ENCODE peak calls at places on chromosomes 3 and 15, in eight cellular contexts. R is CD8-positive, alpha-beta T cell; E is tibial artery; F is endothelial cell of umbilical vein; I is lower lobe of right lung; N is esophagus squamous epithelium; U is brain microvascular endothelial cell; A is sigmoid colon. S is an unnamed sample.
A peak's percentile ranks its signal among the peaks of the same experiment; 100 is the strongest.

GRCh38 chr15:55800216-55800615 is 57.3 kb upstream of the PRTG start:
- DNase-seq in R (no peak), E (no peak), F (no peak), I (no peak), N (no peak), U (no peak), A (no peak), S (no peak)

GRCh38 chr3:101635954-101636798 is 40.8 kb downstream of the ZBTB11 start:
- DNase-seq in R (peak; percentile 57), E (no peak), F (peak; percentile 60), I (peak; percentile 59), N (no peak), U (peak; percentile 37), A (no peak), S (no peak)

GRCh38 chr15:67707520-67708283 is 117.6 kb upstream of the SKOR1 start:
- DNase-seq in R (no peak), E (no peak), F (no peak), I (no peak), N (no peak), U (no peak), A (no peak), S (no peak)

GRCh38 chr15:34437687-34438086 is at the start of gene GOLGA8A:
- DNase-seq in R (peak; percentile 74), E (peak; percentile 57), F (peak; percentile 81), I (peak; percentile 77), N (no peak), U (peak; percentile 57), A (no peak), S (peak; percentile 31)

GRCh38 chr3:152026033-152026556 is 152.7 kb downstream of the SUCNR1 start:
- DNase-seq in R (no peak), E (no peak), F (peak; percentile 95), I (no peak), N (no peak), U (peak; percentile 58), A (no peak), S (no peak)

GRCh38 chr3:125140011-125140813 is 72.3 kb downstream of the SLC12A8 start:
- DNase-seq in R (no peak), E (no peak), F (no peak), I (no peak), N (no peak), U (peak; percentile 70), A (no peak), S (no peak)

GRCh38 chr3:34783881-34784280 is 855.4 kb upstream of the ARPP21 start:
- DNase-seq in R (no peak), E (no peak), F (no peak), I (no peak), N (no peak), U (peak; percentile 24), A (no peak), S (no peak)

GRCh38 chr3:71304684-71305083 is 278.8 kb downstream of the FOXP1 start:
- DNase-seq in R (no peak), E (peak; percentile 29), F (peak; percentile 86), I (no peak), N (no peak), U (peak; percentile 72), A (no peak), S (no peak)

GRCh38 chr3:13801361-13802214 is 78.3 kb downstream of the WNT7A start:
- DNase-seq in R (no peak), E (no peak), F (no peak), I (no peak), N (no peak), U (no peak), A (no peak), S (no peak)

GRCh38 chr15:55909036-55909811 is 84.2 kb downstream of the NEDD4 start:
- DNase-seq in R (no peak), E (no peak), F (no peak), I (no peak), N (no peak), U (peak; percentile 34), A (no peak), S (no peak)

GRCh38 chr15:68683551-68683950 is 104.8 kb downstream of the CORO2B start:
- DNase-seq in R (no peak), E (no peak), F (no peak), I (no peak), N (no peak), U (no peak), A (peak; percentile 20), S (no peak)

GRCh38 chr15:39455502-39455991 is 125.3 kb upstream of the THBS1 start:
- DNase-seq in R (no peak), E (no peak), F (no peak), I (no peak), N (no peak), U (peak; percentile 77), A (no peak), S (no peak)

GRCh38 chr3:143897558-143898305 is 49.5 kb upstream of the SLC9A9 start:
- DNase-seq in R (no peak), E (no peak), F (peak; percentile 24), I (no peak), N (no peak), U (peak; percentile 54), A (no peak), S (no peak)

GRCh38 chr15:78077053-78077859 is at the start of gene TBC1D2B:
- DNase-seq in R (peak; percentile 60), E (peak; percentile 55), F (peak; percentile 51), I (peak; percentile 80), N (no peak), U (no peak), A (peak; percentile 82), S (no peak)

GRCh38 chr15:42172475-42172874 is 16.0 kb upstream of the PLA2G4F start:
- DNase-seq in R (no peak), E (no peak), F (peak; percentile 34), I (no peak), N (no peak), U (no peak), A (no peak), S (no peak)

GRCh38 chr15:69034352-69034751 is 19.9 kb downstream of the NOX5 start:
- DNase-seq in R (no peak), E (no peak), F (no peak), I (no peak), N (no peak), U (peak; percentile 62), A (no peak), S (no peak)

GRCh38 chr3:43161684-43162512 is 56.0 kb upstream of the POMGNT2 start:
- DNase-seq in R (no peak), E (no peak), F (peak; percentile 86), I (no peak), N (no peak), U (peak; percentile 42), A (no peak), S (no peak)

GRCh38 chr15:78830514-78831228 is 19.4 kb upstream of the ADAMTS7 start:
- DNase-seq in R (no peak), E (no peak), F (no peak), I (peak; percentile 41), N (no peak), U (no peak), A (no peak), S (no peak)

GRCh38 chr15:74397239-74398068 is 30.0 kb upstream of the CYP11A1 start:
- DNase-seq in R (no peak), E (no peak), F (no peak), I (no peak), N (no peak), U (no peak), A (no peak), S (no peak)
- H3K4me3 ChIP-seq in R (no peak overlapping the region), E (no peak overlapping the region), F (no peak overlapping the region), I (no peak overlapping the region), N (no peak overlapping the region), U (no peak overlapping the region), A (no peak overlapping the region), S (no peak overlapping the region)

DNA sequence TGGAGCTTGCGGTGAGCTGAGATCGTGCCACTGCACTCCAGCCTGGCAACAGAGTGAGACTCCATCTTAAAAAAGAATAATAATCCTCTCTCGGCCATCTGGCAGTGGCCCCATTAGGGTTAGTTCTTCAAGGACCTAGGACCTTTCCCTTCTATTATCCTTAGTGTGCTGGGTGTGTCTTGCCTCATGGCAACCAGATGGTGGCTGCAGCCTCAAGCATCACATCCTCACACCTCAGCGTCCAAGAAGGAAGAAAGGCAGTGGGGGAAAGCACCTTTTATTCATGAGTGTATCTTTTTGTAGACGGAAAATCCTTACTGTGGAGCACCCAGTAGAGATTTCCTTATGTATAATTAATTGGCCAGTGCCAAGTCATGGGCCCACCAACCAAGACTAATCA is 42.7 kb upstream of the TFRC start:
- DNase-seq in R (no peak), E (no peak), F (no peak), I (peak; percentile 1), N (no peak), U (no peak), A (no peak), S (no peak)
- TF ChIP-seq CTCF in R (no peak), E (no peak), F (no peak), I (no peak), N (no peak), U (no peak), A (no peak), S (no peak)

GRCh38 chr3:119035014-119035346 is 334 bp upstream of the IGSF11 start:
- DNase-seq in R (no peak), E (no peak), F (no peak), I (no peak), N (no peak), U (no peak), A (no peak), S (no peak)
- H3K27ac ChIP-seq in R (no peak overlapping the region), E (no peak overlapping the region), F (no peak overlapping the region), I (no peak overlapping the region), N (no peak overlapping the region), U (no peak overlapping the region), A (peak overlapping the region; percentile 72), S (no peak overlapping the region)

DNA sequence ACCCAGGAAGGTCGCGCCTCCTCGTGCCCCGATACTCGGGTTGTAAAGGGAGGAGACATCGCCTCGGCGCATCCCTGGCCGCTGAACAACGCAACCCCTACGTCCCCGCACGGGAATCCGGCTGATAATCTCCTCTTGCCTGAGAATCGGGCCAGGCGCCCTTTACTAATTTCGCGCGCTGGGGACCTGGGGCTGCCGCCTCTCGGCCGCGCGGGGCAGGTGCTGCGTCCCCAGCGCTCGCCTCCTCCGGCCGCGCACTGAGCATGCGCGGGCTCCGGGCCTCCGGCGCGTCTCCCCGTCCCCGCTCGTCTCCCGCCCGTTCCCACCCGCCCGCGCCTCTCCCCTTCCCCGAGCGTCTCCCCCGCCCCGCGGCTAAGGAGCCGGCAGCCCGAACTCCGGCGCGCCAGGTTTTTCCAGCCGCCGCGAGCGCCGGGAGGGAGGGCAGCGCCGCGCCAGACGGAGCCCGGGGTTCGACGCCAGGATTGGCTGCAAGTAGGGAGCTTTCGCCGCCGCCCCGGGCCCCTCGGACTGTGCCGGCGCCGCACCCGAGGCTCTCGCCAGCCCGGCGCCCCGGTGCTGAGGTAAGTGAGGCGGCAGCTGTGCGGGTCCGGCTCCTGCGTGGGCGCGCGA is at the start of gene CNTN4:
- DNase-seq in R (no peak), E (peak; percentile 71), F (no peak), I (peak; percentile 82), N (no peak), U (no peak), A (peak; percentile 86), S (peak; percentile 23)
- H3K4me3 ChIP-seq in R (no peak within 1 kb of the TSS), E (peak within 1 kb of the TSS; percentile 96), F (no peak within 1 kb of the TSS), I (peak within 1 kb of the TSS; percentile 58), N (peak within 1 kb of the TSS; percentile 34), U (peak within 1 kb of the TSS; percentile 20), A (peak within 1 kb of the TSS; percentile 54), S (peak within 1 kb of the TSS; percentile 85)

DNA sequence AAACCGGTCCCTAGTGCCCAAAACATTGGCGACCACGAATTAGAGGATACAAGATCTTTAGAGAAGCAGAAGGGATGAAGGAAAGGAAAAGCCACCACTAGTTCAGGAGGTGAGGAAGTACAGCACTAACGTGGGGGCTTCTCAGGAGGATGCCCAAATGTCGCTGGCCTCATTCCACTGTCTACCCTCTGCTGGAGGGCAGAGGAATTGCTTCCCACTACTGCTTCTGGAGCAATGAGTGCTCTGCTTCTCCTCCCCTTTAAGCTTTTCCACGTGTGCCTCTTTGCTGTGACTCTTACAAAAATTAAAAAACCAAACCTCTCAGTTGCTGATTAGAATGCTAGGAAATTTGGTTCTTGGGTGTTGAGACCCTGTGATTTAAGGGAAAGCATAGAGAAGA is 281.3 kb downstream of the CLSTN2 start:
- DNase-seq in R (no peak), E (no peak), F (no peak), I (no peak), N (no peak), U (no peak), A (no peak), S (no peak)
- TF ChIP-seq CTCF in R (no peak), E (no peak), F (peak; percentile 17), I (peak; percentile 34), N (no peak), U (peak; percentile 70), A (no peak), S (no peak)